ENCODE peak calls at places on chromosome 15, in four cellular contexts. C is AG08396, X is mesenchymal stem cell, D is T-helper 17 cell. N is an unnamed sample.

GRCh38 chr15:33243869-33244268 is 49.4 kb upstream of the FMN1 start:
- DNase-seq in X (peak), D (no peak), C (peak), N (peak)

GRCh38 chr15:89591834-89592233 is 16.6 kb downstream of the TICRR start:
- DNase-seq in X (no peak), C (no peak), D (no peak), N (no peak)

GRCh38 chr15:59622289-59622688 is 10.7 kb downstream of the GCNT3 start:
- DNase-seq in C (peak), D (no peak), X (peak), N (peak)

GRCh38 chr15:45855210-45855906 is 220.5 kb downstream of the SQOR start:
- DNase-seq in X (no peak), C (no peak), D (no peak), N (no peak)

GRCh38 chr15:38059665-38060064 is 125.2 kb downstream of the TMCO5A start:
- DNase-seq in D (no peak), C (no peak), X (peak), N (peak)

GRCh38 chr15:79394231-79394630 is 37.9 kb upstream of the MINAR1 start:
- DNase-seq in X (no peak), D (no peak), C (peak), N (peak)

GRCh38 chr15:50234764-50235163 is 30.8 kb downstream of the HDC start:
- DNase-seq in D (no peak), C (no peak), X (peak), N (peak)

GRCh38 chr15:41337631-41338522 is 5.2 kb downstream of the NUSAP1 start:
- DNase-seq in D (no peak), X (peak), C (no peak), N (peak)

GRCh38 chr15:68791431-68792283 is 29.0 kb downstream of the ANP32A start:
- DNase-seq in D (peak), X (no peak), C (no peak), N (no peak)

GRCh38 chr15:68518785-68519430 is 59.9 kb upstream of the CORO2B start:
- DNase-seq in X (no peak), C (no peak), D (no peak), N (no peak)

GRCh38 chr15:98754283-98755022 is 106.1 kb downstream of the IGF1R start:
- DNase-seq in X (peak), C (no peak), D (no peak), N (peak)

GRCh38 chr15:90154861-90155626 is 46.1 kb upstream of the SEMA4B start:
- DNase-seq in D (no peak), X (peak), C (peak), N (peak)

GRCh38 chr15:75648156-75649000 is 666 bp downstream of the SNX33 start:
- DNase-seq in X (peak), D (no peak), C (peak), N (peak)

GRCh38 chr15:74752486-74753395 is 4.1 kb downstream of the CYP1A2 start:
- DNase-seq in D (no peak), C (peak), X (no peak), N (no peak)

GRCh38 chr15:35181538-35181937 is 96.4 kb upstream of the NANOGP8 start:
- DNase-seq in C (no peak), X (peak), D (no peak), N (peak)

GRCh38 chr15:76991048-76991447 is 3.9 kb upstream of the PSTPIP1 start:
- DNase-seq in D (no peak), C (no peak), X (no peak), N (no peak)

GRCh38 chr15:61769557-61769956 is 290.7 kb downstream of the VPS13C start:
- DNase-seq in D (no peak), C (no peak), X (no peak), N (no peak)

GRCh38 chr15:100941536-100941935 is 22.4 kb downstream of the LRRK1 start:
- DNase-seq in D (no peak), C (no peak), X (no peak), N (no peak)

GRCh38 chr15:70141376-70142071 is 43.8 kb upstream of the TLE3 start:
- DNase-seq in X (no peak), C (no peak), D (no peak), N (no peak)

GRCh38 chr15:45970542-45970941 is 335.7 kb downstream of the SQOR start:
- DNase-seq in D (no peak), X (no peak), C (no peak), N (no peak)

GRCh38 chr15:68782589-68783161 is 38.0 kb downstream of the ANP32A start:
- DNase-seq in C (no peak), X (no peak), D (no peak), N (no peak)

GRCh38 chr15:69316281-69316680 is 17.6 kb downstream of the PAQR5 start:
- DNase-seq in D (no peak), X (no peak), C (no peak), N (no peak)

GRCh38 chr15:46441294-46442062 is 806.6 kb downstream of the SQOR start:
- DNase-seq in D (no peak), C (no peak), X (peak), N (peak)

GRCh38 chr15:29090617-29091466 is 178.8 kb downstream of the NSMCE3 start:
- DNase-seq in C (peak), D (peak), X (peak), N (peak)

GRCh38 chr15:82093774-82094211 is 48.0 kb upstream of the MEX3B start:
- DNase-seq in D (no peak), X (peak), C (peak), N (peak)

GRCh38 chr15:31335991-31336942 is 9.6 kb downstream of the KLF13 start:
- DNase-seq in D (no peak), X (no peak), C (no peak), N (no peak)

GRCh38 chr15:45642203-45642932 is 7.5 kb downstream of the SQOR start:
- DNase-seq in X (peak), C (peak), D (no peak), N (peak)

GRCh38 chr15:24269166-24269571 is 406.4 kb upstream of the NPAP1 start:
- DNase-seq in X (no peak), C (no peak), D (no peak), N (no peak)

GRCh38 chr15:25759421-25759820 is 103.7 kb downstream of the ATP10A start:
- DNase-seq in D (no peak), C (no peak), X (no peak), N (no peak)